ENCODE peak calls at places on chromosomes 16 and 17, in five cellular contexts. L, O, F, Z and D are unnamed samples.
A peak's percentile ranks its signal among the peaks of the same experiment; 100 is the strongest.

GRCh38 chr17:57372156-57372555 is 115.8 kb downstream of the MSI2 start:
- DNase-seq in F (no peak), L (peak; percentile 75), Z (peak; percentile 78), O (no peak), D (no peak)

GRCh38 chr16:8342276-8342675 is 248.0 kb downstream of the TMEM114 start:
- DNase-seq in F (no peak), O (no peak), Z (no peak), L (no peak), D (no peak)

GRCh38 chr17:81854974-81855774 is 5.2 kb downstream of the P4HB start:
- DNase-seq in Z (peak; percentile 28), O (no peak), F (peak; percentile 64), L (no peak), D (no peak)

GRCh38 chr17:57312242-57312641 is 55.9 kb downstream of the MSI2 start:
- DNase-seq in L (no peak), F (no peak), O (no peak), Z (no peak), D (no peak)

GRCh38 chr16:27745348-27745747 is 195.4 kb downstream of the KATNIP start:
- DNase-seq in F (no peak), L (no peak), Z (no peak), O (no peak), D (no peak)

GRCh38 chr17:51491416-51491815 is 231.1 kb downstream of the UTP18 start:
- DNase-seq in Z (no peak), L (no peak), F (no peak), O (no peak), D (no peak)

GRCh38 chr16:2761886-2762583 is 9.6 kb downstream of the SRRM2 start:
- DNase-seq in O (no peak), Z (no peak), F (no peak), L (no peak), D (no peak)

GRCh38 chr17:50056961-50057330 is 1.0 kb downstream of the ITGA3 start:
- DNase-seq in F (peak; percentile 50), O (no peak), Z (peak; percentile 68), L (no peak), D (no peak)

GRCh38 chr16:10170016-10170415 is 12.2 kb downstream of the GRIN2A start:
- DNase-seq in O (no peak), Z (peak; percentile 71), F (no peak), L (no peak), D (no peak)

GRCh38 chr17:75548839-75549238 is 23.3 kb downstream of the LLGL2 start:
- DNase-seq in Z (no peak), L (no peak), F (no peak), O (no peak), D (no peak)

GRCh38 chr17:8253801-8254200 is 4.7 kb downstream of the PFAS start:
- DNase-seq in F (peak; percentile 28), L (peak; percentile 13), Z (peak; percentile 2), O (no peak), D (no peak)

GRCh38 chr16:61926766-61927165 is 109.5 kb downstream of the CDH8 start:
- DNase-seq in Z (peak; percentile 21), O (no peak), F (peak; percentile 39), L (no peak), D (no peak)

GRCh38 chr17:64130559-64131001 is 636 bp upstream of the ERN1 start:
- DNase-seq in Z (peak; percentile 48), F (peak; percentile 74), L (no peak), O (no peak), D (no peak)

GRCh38 chr16:12417830-12418229 is 385.9 kb downstream of the CPPED1 start:
- DNase-seq in Z (no peak), L (no peak), O (no peak), F (no peak), D (no peak)

GRCh38 chr16:12415072-12415471 is 388.6 kb downstream of the CPPED1 start:
- DNase-seq in F (no peak), O (no peak), L (no peak), Z (no peak), D (no peak)

GRCh38 chr16:12413393-12413792 is 390.3 kb downstream of the CPPED1 start:
- DNase-seq in L (no peak), Z (no peak), O (no peak), F (no peak), D (no peak)

GRCh38 chr16:12417051-12417818 is 386.5 kb downstream of the CPPED1 start:
- DNase-seq in Z (no peak), O (no peak), F (no peak), L (no peak), D (no peak)

DNA sequence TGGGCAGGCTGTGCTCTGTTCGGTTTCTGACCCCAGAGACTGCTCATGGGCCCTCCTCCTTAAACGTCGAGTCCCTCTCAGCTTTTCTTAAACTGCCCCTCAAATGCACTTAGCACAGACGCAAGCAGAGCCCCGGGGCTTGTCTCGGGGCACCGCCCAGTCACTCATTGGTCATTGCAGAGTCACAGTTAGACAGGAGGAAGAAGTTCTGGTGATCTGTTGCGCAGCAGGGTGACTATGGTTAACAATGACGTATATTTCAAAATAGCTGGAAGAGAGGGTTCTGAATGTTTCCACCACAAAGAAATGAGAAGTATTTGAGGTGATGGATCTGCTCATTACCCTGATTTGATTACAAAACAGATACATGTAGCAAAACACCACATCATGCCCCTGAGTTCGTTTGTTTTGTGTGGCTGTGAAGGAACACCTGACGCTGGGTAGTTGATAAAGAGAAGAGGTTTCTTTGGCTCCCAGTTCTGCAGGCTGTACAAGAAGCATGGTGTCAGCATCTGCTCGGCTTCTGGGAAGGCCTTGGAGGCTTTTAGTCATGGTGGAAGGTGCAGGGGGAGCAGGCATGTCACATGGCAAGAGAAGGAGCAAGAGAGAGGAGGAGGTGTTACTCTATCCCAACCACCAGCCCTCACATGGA is 387.4 kb downstream of the CPPED1 start:
- DNase-seq in Z (no peak), L (no peak), O (no peak), F (no peak), D (no peak)
- H3K27ac ChIP-seq in Z (no peak overlapping the region), L (no peak overlapping the region), O (no peak overlapping the region), F (no peak overlapping the region), D (no peak overlapping the region)

GRCh38 chr17:30219315-30219714 is 16.2 kb downstream of the SLC6A4 start:
- DNase-seq in F (no peak), L (no peak), Z (no peak), O (no peak), D (no peak)
- H3K4me3 ChIP-seq in F (no peak overlapping the region), L (no peak overlapping the region), Z (no peak overlapping the region), O (no peak overlapping the region), D (no peak overlapping the region)

DNA sequence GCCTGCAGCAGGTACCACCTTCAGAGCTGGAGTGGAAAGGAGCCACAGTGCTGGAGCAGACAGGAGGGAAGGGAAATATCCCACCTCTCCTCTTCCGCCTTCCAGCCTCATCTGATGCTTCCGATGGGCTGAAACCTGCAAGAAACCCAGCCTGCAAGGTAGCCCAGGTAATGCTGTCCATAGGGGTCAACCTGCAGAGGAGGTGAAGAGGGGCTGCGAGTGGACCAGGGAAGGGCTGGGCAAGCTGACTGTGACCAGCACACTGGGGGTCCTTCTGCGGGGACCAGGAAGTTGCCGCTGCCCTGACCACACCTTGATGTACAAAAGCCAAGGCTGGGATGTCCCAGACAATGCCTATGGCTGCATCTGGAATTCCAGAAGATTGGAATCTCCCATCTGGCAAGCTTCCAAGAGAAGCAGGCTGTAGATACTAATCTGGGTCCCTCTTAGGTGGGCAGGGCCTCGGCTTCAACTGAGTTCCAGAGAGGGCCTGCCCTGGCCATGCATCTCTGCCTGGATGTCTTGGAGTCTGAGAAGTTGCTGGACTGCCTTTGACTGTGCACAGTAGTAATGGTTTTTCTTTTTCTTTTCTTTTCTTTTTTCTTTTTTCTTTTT is 5.8 kb downstream of the FOXL1 start:
- DNase-seq in L (no peak), F (no peak), O (no peak), Z (no peak), D (peak; percentile 65)
- H3K27me3 ChIP-seq in L (peaks cover 6% of the 10 kb centered on the region), F (peaks cover 19% of the 10 kb centered on the region), O (no peaks in the 10 kb centered on the region), Z (no peaks in the 10 kb centered on the region), D (no peaks in the 10 kb centered on the region)

DNA sequence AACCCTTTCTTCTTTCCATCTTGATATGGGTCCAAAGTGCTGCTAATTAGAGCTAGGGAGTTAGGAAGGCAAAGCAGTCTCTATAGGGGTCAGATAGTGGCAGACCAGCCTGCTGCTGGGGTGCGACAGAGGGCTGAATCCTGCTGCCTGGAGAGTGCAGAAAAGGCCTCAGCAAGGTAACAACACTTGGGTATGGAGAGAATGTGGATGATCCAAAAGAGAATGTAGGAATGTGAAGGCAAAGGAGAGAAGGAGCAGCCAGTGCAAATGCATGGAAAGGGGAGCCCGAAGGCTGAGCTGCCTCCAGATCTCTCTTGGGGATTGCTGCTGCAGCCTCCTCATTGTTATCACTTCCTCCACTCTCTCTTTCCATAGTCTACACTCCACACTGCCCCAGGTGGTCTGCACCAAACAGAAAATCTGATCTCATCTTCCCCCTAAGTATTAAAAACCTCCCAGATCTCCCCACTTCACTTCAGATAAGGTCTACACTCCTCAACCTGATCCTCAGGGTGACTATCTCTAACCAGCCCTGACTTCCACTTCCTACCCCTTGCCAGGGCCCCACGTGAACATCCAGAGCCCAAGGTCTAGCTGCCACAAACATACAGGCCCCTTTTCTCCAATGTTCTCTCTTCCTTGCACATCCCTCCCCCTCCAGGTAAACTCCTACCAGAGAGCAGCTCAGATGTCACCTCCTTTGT is 28.8 kb downstream of the TOM1L2 start:
- DNase-seq in Z (no peak), O (no peak), L (no peak), F (no peak), D (no peak)
- H3K27ac ChIP-seq in Z (peak overlapping the region; percentile 41), O (no peak overlapping the region), L (peak overlapping the region; percentile 48), F (peak overlapping the region; percentile 80), D (no peak overlapping the region)

GRCh38 chr16:16184594-16184993 is 38.7 kb downstream of the ABCC6 start:
- DNase-seq in O (no peak), Z (no peak), L (no peak), F (no peak), D (no peak)
- H3K4me3 ChIP-seq in O (no peak overlapping the region), Z (no peak overlapping the region), L (no peak overlapping the region), F (no peak overlapping the region), D (no peak overlapping the region)

DNA sequence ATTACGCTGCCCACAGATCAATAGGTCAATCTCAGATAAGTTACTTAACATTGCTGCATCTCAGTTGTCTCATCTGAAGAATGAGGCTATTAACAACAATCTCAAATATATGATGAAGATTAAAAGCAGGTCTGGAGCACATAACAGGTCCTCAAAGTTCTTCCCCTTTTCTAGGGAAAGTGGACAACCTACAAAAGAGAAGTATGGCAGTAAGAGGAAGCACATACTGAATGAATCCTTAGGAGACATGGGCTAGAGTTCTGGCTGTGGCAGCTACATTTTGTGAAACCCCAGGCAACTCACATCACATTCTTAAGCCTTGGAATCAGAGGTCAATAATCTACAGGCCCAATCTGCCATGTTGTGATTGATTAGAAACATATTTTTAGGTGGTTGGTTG is 180.6 kb downstream of the PCTP start:
- DNase-seq in F (no peak), Z (no peak), L (no peak), O (no peak), D (no peak)
- H3K27me3 ChIP-seq in F (no peaks in the 10 kb centered on the region), Z (no peaks in the 10 kb centered on the region), L (peaks cover 6% of the 10 kb centered on the region), O (no peaks in the 10 kb centered on the region), D (no peaks in the 10 kb centered on the region)

DNA sequence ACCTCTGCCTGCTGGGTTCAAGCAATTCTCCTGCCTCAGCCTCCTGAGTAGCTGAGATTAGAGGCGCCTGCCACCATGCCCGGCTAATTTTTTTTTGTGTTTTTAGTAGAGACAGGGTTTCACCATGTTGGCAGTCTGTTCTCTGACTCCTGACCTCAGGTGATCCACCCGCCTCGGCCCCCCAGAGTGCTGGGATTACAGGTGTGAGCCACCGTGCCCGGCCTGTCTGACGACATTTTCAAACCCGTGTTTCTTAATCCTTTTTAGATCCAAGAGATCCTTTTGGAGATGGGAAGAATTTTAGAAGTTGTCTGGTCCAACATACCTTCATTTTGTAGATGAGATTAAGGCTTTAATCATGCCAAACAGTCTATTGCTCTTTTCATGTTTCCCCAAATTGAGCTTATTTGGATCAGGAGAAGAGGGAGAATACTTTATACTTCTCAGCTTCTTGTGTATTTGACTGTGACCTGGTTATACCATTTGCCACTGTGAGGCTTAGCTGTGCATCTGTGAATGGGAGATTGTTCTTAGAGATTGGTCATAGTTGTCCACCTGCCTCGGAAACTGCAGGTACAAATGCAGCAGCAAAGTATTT is 25.8 kb downstream of the USP10 start:
- DNase-seq in Z (no peak), L (no peak), F (no peak), O (no peak), D (no peak)
- H3K27ac ChIP-seq in Z (no peak overlapping the region), L (peak overlapping the region; percentile 21), F (no peak overlapping the region), O (no peak overlapping the region), D (no peak overlapping the region)